ENCODE peak calls at places on chromosomes 1 and 21, in seven cellular contexts. U, S, O, Y, M, Z and N are unnamed samples.

GRCh38 chr1:117732956-117733355 is 127.1 kb downstream of the TENT5C start:
- DNase-seq in U (no peak), S (no peak), O (no peak), Y (no peak), M (no peak), Z (no peak), N (no peak)

GRCh38 chr1:214397497-214397896 is 116.5 kb downstream of the SMYD2 start:
- DNase-seq in U (no peak), S (no peak), O (no peak), Y (no peak), M (no peak), Z (no peak), N (no peak)

GRCh38 chr1:98107256-98107655 is 186.4 kb upstream of the DPYD start:
- DNase-seq in U (no peak), S (no peak), O (no peak), Y (no peak), M (no peak), Z (no peak), N (no peak)

GRCh38 chr1:164673584-164674214 is 114.7 kb downstream of the PBX1 start:
- DNase-seq in U (no peak), S (no peak), O (no peak), Y (no peak), M (no peak), Z (no peak), N (no peak)

GRCh38 chr1:44049839-44050238 is 18.6 kb upstream of the SLC6A9 start:
- DNase-seq in U (no peak), S (no peak), O (peak), Y (no peak), M (no peak), Z (no peak), N (no peak)

GRCh38 chr1:119635801-119636390 is 12.2 kb downstream of the ZNF697 start:
- DNase-seq in U (no peak), S (no peak), O (peak), Y (no peak), M (no peak), Z (no peak), N (no peak)

GRCh38 chr1:236354330-236355147 is 39.5 kb upstream of the EDARADD start:
- DNase-seq in U (no peak), S (no peak), O (peak), Y (no peak), M (no peak), Z (no peak), N (no peak)

GRCh38 chr1:204072951-204073836 is at the start of gene SOX13:
- DNase-seq in U (peak), S (peak), O (peak), Y (peak), M (peak), Z (peak), N (peak)

GRCh38 chr1:189205863-189206262 is 1271.8 kb downstream of the BRINP3 start:
- DNase-seq in U (no peak), S (no peak), O (peak), Y (no peak), M (no peak), Z (no peak), N (no peak)

GRCh38 chr21:46115441-46116188 is 17.7 kb downstream of the COL6A2 start:
- DNase-seq in U (no peak), S (no peak), O (no peak), Y (peak), M (no peak), Z (no peak), N (no peak)

GRCh38 chr1:182163821-182164223 is 102.3 kb upstream of the ZNF648 start:
- DNase-seq in U (no peak), S (peak), O (no peak), Y (peak), M (no peak), Z (peak), N (peak)

GRCh38 chr1:116931016-116931918 is 21.6 kb downstream of the PTGFRN start:
- DNase-seq in U (no peak), S (no peak), O (no peak), Y (no peak), M (no peak), Z (no peak), N (no peak)

GRCh38 chr1:225825606-225826005 is 15.7 kb downstream of the EPHX1 start:
- DNase-seq in U (no peak), S (no peak), O (no peak), Y (no peak), M (no peak), Z (no peak), N (no peak)

GRCh38 chr1:230067871-230068814 is 1.1 kb downstream of the GALNT2 start:
- DNase-seq in U (peak), S (peak), O (peak), Y (peak), M (peak), Z (no peak), N (no peak)

GRCh38 chr1:233261206-233261605 is 34.3 kb downstream of the PCNX2 start:
- DNase-seq in U (no peak), S (no peak), O (no peak), Y (no peak), M (no peak), Z (no peak), N (no peak)

GRCh38 chr1:236334893-236335545 is 53.3 kb upstream of the ERO1B start:
- DNase-seq in U (no peak), S (no peak), O (no peak), Y (no peak), M (no peak), Z (no peak), N (no peak)

GRCh38 chr1:236893626-236894545 is 98.8 kb downstream of the MTR start:
- DNase-seq in U (no peak), S (no peak), O (no peak), Y (no peak), M (no peak), Z (no peak), N (no peak)

GRCh38 chr1:65629788-65630187 is 162.9 kb upstream of the PDE4B start:
- DNase-seq in U (no peak), S (no peak), O (no peak), Y (no peak), M (no peak), Z (no peak), N (no peak)

GRCh38 chr1:184297244-184297750 is 89.5 kb upstream of the C1orf21 start:
- DNase-seq in U (no peak), S (no peak), O (no peak), Y (no peak), M (no peak), Z (no peak), N (no peak)

GRCh38 chr21:35779690-35780570 is 280.4 kb downstream of the SETD4 start:
- DNase-seq in U (no peak), S (no peak), O (peak), Y (peak), M (no peak), Z (no peak), N (no peak)

GRCh38 chr1:10793129-10793651 is 3.3 kb downstream of the CASZ1 start:
- DNase-seq in U (peak), S (no peak), O (peak), Y (no peak), M (no peak), Z (no peak), N (no peak)

DNA sequence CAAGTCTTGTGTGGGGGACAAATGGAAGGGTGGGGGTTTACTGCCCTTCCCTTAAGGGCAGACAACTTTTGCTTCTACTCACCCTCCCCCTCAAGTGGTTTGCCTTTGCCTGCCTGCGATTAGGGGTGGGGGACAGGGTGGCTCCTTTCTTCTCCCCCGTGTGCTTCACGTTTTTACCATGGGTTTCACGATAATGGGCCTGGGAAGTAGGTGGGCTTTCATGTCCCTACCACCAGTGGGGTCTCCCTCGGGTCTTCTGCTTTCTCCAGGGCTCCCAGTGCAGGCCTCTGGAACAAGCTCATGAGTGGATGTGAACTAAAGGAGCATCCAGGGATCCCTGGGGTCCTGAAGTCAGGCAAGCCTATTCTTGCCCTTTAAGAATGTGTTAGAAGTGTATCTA is 21.6 kb downstream of the UTP25 start:
- DNase-seq in U (no peak), S (no peak), O (no peak), Y (no peak), M (no peak), Z (no peak), N (no peak)
- H3K27ac ChIP-seq in U (no peak), S (no peak), O (no peak), Y (no peak), M (no peak), Z (no peak), N (no peak)

GRCh38 chr21:44910229-44911065 is 10.3 kb downstream of the ITGB2 start:
- DNase-seq in U (no peak), S (no peak), O (no peak), Y (peak), M (no peak), Z (no peak), N (no peak)
- H3K27ac ChIP-seq in U (peak), S (no peak), O (no peak), Y (no peak), M (peak), Z (no peak), N (no peak)

GRCh38 chr1:223341111-223341510 is 22.9 kb downstream of the SUSD4 start:
- DNase-seq in U (peak), S (no peak), O (peak), Y (peak), M (no peak), Z (no peak), N (no peak)

GRCh38 chr1:223343692-223344091 is 20.3 kb downstream of the SUSD4 start:
- DNase-seq in U (peak), S (no peak), O (no peak), Y (no peak), M (no peak), Z (no peak), N (no peak)

GRCh38 chr1:223339861-223340260 is 24.1 kb downstream of the SUSD4 start:
- DNase-seq in U (no peak), S (no peak), O (no peak), Y (no peak), M (no peak), Z (no peak), N (no peak)

GRCh38 chr1:223338811-223339746 is 24.9 kb downstream of the SUSD4 start:
- DNase-seq in U (no peak), S (no peak), O (peak), Y (no peak), M (no peak), Z (no peak), N (no peak)

DNA sequence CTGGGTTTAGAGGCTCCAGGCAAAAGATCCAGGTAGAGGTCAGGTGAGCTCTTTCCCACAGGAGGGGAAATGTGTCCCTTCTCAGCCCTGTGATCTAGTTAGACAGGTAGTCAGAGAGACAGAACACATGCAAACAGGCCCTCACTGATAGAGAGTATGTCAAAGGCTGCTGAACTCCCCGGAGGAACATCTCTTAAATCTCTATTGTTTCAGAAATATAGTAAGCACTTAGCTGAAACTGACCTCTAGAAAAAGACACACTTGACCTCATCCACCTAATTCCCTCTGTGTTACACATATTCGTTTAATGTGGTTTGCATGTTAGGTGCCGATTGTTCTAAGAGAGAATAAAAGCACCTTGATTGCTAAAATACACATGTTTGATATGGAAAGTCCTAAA is 23.3 kb downstream of the SUSD4 start:
- DNase-seq in U (no peak), S (no peak), O (no peak), Y (no peak), M (no peak), Z (no peak), N (no peak)
- H3K27ac ChIP-seq in U (peak), S (no peak), O (no peak), Y (no peak), M (no peak), Z (peak), N (no peak)

GRCh38 chr1:112673589-112674439 is 645 bp upstream of the MOV10 start:
- DNase-seq in U (no peak), S (no peak), O (peak), Y (peak), M (no peak), Z (no peak), N (no peak)
- H3K27ac ChIP-seq in U (peak), S (peak), O (peak), Y (peak), M (peak), Z (peak), N (peak)

DNA sequence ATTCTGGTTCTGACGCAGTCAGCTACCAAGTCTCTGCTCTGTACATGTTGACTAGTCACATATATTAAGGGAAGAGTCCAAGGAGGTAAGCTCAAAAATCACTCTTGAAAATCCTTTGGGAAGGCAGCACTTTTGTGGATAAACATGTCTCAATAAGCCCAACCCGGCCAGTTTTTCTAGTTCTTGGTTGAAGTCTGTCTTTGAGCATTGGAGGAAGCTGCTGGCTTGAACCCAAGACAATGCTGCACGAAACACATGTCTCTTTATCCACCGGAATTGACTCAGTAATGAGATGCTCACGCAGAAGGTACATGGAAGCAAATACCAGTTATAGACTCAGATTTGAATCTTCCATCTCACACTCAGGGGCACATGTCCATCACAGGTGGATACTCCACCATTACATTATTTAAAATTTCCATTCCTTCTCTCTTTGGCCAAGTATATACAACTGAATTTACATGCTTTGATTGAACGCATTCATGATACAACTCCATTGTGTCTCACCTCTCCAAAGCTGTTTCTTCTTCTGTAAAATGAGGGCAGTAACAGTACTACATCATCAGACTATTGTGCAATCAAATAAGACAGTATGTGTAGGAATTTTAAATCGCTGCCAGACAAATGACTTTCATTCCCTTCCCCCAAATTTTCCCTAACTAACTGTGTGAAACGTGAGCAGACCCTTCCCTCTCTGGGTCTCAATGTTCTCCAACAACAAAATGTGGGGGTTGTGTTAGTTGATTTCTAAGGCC is 9.6 kb upstream of the GUCA2A start:
- DNase-seq in U (no peak), S (no peak), O (peak), Y (no peak), M (no peak), Z (no peak), N (no peak)
- H3K27ac ChIP-seq in U (no peak), S (no peak), O (no peak), Y (peak), M (no peak), Z (no peak), N (no peak)